ENCODE peak calls at places on chromosomes 16 and 17, in six cellular contexts. O is keratinocyte; F is activated T-helper 1 cell treated with anti-CD3 and anti-CD28 coated beads, Interleukin-2, amount 50 U/mL, for 16 hours; P is progenitor cell of endocrine pancreas; I is HuH-7.5; M is CD8-positive, alpha-beta T cell. Z is an unnamed sample.

GRCh38 chr16:24045641-24046040 is 209.9 kb downstream of the PRKCB start:
- DNase-seq in O (no peak), F (no peak), P (peak; percentile 32), I (peak; percentile 12), M (no peak), Z (no peak)

GRCh38 chr16:19130852-19131808 is 17.4 kb downstream of the ITPRIPL2 start:
- DNase-seq in O (no peak), F (no peak), P (no peak), I (no peak), M (no peak), Z (no peak)

GRCh38 chr17:81294512-81295030 is 536 bp downstream of the SLC38A10 start:
- DNase-seq in O (no peak), F (no peak), P (no peak), I (no peak), M (no peak), Z (no peak)

GRCh38 chr16:351804-352520 is 561 bp downstream of the AXIN1 start:
- DNase-seq in O (no peak), F (no peak), P (no peak), I (peak; percentile 56), M (peak; percentile 41), Z (peak; percentile 47)

GRCh38 chr16:30113031-30113710 is at the start of gene GDPD3:
- DNase-seq in O (no peak), F (no peak), P (no peak), I (no peak), M (no peak), Z (no peak)

GRCh38 chr17:81566461-81567126 is 14.4 kb upstream of the FAAP100 start:
- DNase-seq in O (no peak), F (no peak), P (no peak), I (no peak), M (no peak), Z (no peak)

GRCh38 chr16:84780977-84781376 is 38.8 kb upstream of the CRISPLD2 start:
- DNase-seq in O (no peak), F (no peak), P (no peak), I (no peak), M (no peak), Z (no peak)

GRCh38 chr16:81686391-81687182 is 92.5 kb upstream of the PLCG2 start:
- DNase-seq in O (no peak), F (no peak), P (no peak), I (no peak), M (no peak), Z (no peak)

GRCh38 chr17:1031711-1032110 is 34.8 kb downstream of the TIMM22 start:
- DNase-seq in O (no peak), F (no peak), P (no peak), I (no peak), M (no peak), Z (no peak)

GRCh38 chr16:81707411-81708321 is 71.4 kb upstream of the PLCG2 start:
- DNase-seq in O (no peak), F (no peak), P (no peak), I (no peak), M (no peak), Z (no peak)

GRCh38 chr16:80974649-80975376 is 31.9 kb downstream of the CMC2 start:
- DNase-seq in O (no peak), F (no peak), P (no peak), I (no peak), M (no peak), Z (no peak)

GRCh38 chr17:56786989-56787482 is 46.7 kb downstream of the C17orf67 start:
- DNase-seq in O (peak; percentile 82), F (no peak), P (no peak), I (no peak), M (no peak), Z (peak; percentile 92)

GRCh38 chr17:58822148-58823050 is 66.7 kb downstream of the PPM1E start:
- DNase-seq in O (no peak), F (no peak), P (no peak), I (no peak), M (no peak), Z (no peak)

GRCh38 chr16:47377156-47377555 is 83.7 kb downstream of the ITFG1 start:
- DNase-seq in O (no peak), F (no peak), P (no peak), I (no peak), M (no peak), Z (no peak)